ENCODE peak calls at places on chromosomes 2 and 18, in five cellular contexts. One of them, this sample, is unnamed.

GRCh38 chr2:232871418-232871834 is 1.4 kb downstream of the SNORC start:
- DNase-seq in C1 segment of cervical spinal cord: no peak
- DNase-seq in NCI-H1930: no peak
- DNase-seq in MM.1S: no peak
- DNase-seq in hepatocyte: no peak
- DNase-seq in this sample: no peak

GRCh38 chr2:229714736-229715541 is 584 bp upstream of the DNER start:
- DNase-seq in C1 segment of cervical spinal cord: peak; percentile 72
- DNase-seq in MM.1S: peak; percentile 58
- DNase-seq in hepatocyte: peak; percentile 86
- DNase-seq in NCI-H1930: no peak
- DNase-seq in this sample: peak; percentile 33

GRCh38 chr18:2410688-2411087 is 160.6 kb downstream of the METTL4 start:
- DNase-seq in MM.1S: no peak
- DNase-seq in C1 segment of cervical spinal cord: no peak
- DNase-seq in hepatocyte: peak; percentile 55
- DNase-seq in NCI-H1930: no peak
- DNase-seq in this sample: no peak

GRCh38 chr2:47345584-47345913 is 57.4 kb upstream of the MSH2 start:
- DNase-seq in C1 segment of cervical spinal cord: no peak
- DNase-seq in MM.1S: no peak
- DNase-seq in NCI-H1930: peak; percentile 54
- DNase-seq in hepatocyte: no peak
- DNase-seq in this sample: no peak

GRCh38 chr2:14634885-14635871 is 2.7 kb downstream of the LRATD1 start:
- DNase-seq in MM.1S: no peak
- DNase-seq in NCI-H1930: peak; percentile 48
- DNase-seq in C1 segment of cervical spinal cord: peak; percentile 53
- DNase-seq in hepatocyte: peak; percentile 75
- DNase-seq in this sample: peak; percentile 55

GRCh38 chr2:120528051-120528692 is 182.2 kb downstream of the INHBB start:
- DNase-seq in NCI-H1930: no peak
- DNase-seq in hepatocyte: no peak
- DNase-seq in MM.1S: no peak
- DNase-seq in C1 segment of cervical spinal cord: no peak
- DNase-seq in this sample: no peak

GRCh38 chr18:13500227-13500865 is 226.0 kb downstream of the FAM210A start:
- DNase-seq in hepatocyte: peak; percentile 73
- DNase-seq in MM.1S: no peak
- DNase-seq in NCI-H1930: no peak
- DNase-seq in C1 segment of cervical spinal cord: peak; percentile 59
- DNase-seq in this sample: no peak

GRCh38 chr2:200039847-200040246 is 84.5 kb downstream of the MAIP1 start:
- DNase-seq in NCI-H1930: no peak
- DNase-seq in hepatocyte: peak; percentile 21
- DNase-seq in MM.1S: no peak
- DNase-seq in C1 segment of cervical spinal cord: no peak
- DNase-seq in this sample: no peak

GRCh38 chr2:211479496-211480150 is 923.2 kb downstream of the CPS1 start:
- DNase-seq in C1 segment of cervical spinal cord: no peak
- DNase-seq in hepatocyte: no peak
- DNase-seq in NCI-H1930: no peak
- DNase-seq in MM.1S: no peak
- DNase-seq in this sample: no peak

GRCh38 chr2:240962371-240963064 is 35.9 kb upstream of the SNED1 start:
- DNase-seq in MM.1S: no peak
- DNase-seq in hepatocyte: peak; percentile 55
- DNase-seq in C1 segment of cervical spinal cord: no peak
- DNase-seq in NCI-H1930: no peak
- DNase-seq in this sample: peak; percentile 64

GRCh38 chr2:188629890-188630483 is 338.3 kb downstream of the GULP1 start:
- DNase-seq in MM.1S: no peak
- DNase-seq in C1 segment of cervical spinal cord: no peak
- DNase-seq in hepatocyte: peak; percentile 16
- DNase-seq in NCI-H1930: no peak
- DNase-seq in this sample: no peak

GRCh38 chr2:123366438-123366837 is 658.6 kb upstream of the CNTNAP5 start:
- DNase-seq in NCI-H1930: no peak
- DNase-seq in MM.1S: no peak
- DNase-seq in hepatocyte: no peak
- DNase-seq in C1 segment of cervical spinal cord: no peak
- DNase-seq in this sample: no peak

GRCh38 chr2:98744595-98744994 is 13.7 kb upstream of the MGAT4A start:
- DNase-seq in hepatocyte: no peak
- DNase-seq in NCI-H1930: no peak
- DNase-seq in C1 segment of cervical spinal cord: no peak
- DNase-seq in MM.1S: no peak
- DNase-seq in this sample: no peak

This sample was measured in RPMI8226.